ENCODE peak calls at places on chromosomes 1 and 21, in eight cellular contexts. K, V, H, O, I, W, C and Y are unnamed samples.

GRCh38 chr1:31568895-31569655 is 7.2 kb upstream of the TINAGL1 start:
- DNase-seq in K (no peak), V (no peak), H (no peak), O (no peak), I (no peak), W (no peak), C (no peak), Y (no peak)

GRCh38 chr1:198880818-198881597 is 242.2 kb downstream of the PTPRC start:
- DNase-seq in K (peak), V (peak), H (no peak), O (peak), I (peak), W (peak), C (peak), Y (peak)

GRCh38 chr1:232462200-232462599 is 167.7 kb downstream of the SIPA1L2 start:
- DNase-seq in K (no peak), V (no peak), H (no peak), O (peak), I (no peak), W (peak), C (no peak), Y (no peak)

GRCh38 chr1:225879521-225880209 is 2.5 kb downstream of the TMEM63A start:
- DNase-seq in K (no peak), V (no peak), H (no peak), O (no peak), I (no peak), W (no peak), C (no peak), Y (no peak)

GRCh38 chr1:228010921-228011320 is 4.1 kb downstream of the WNT3A start:
- DNase-seq in K (no peak), V (no peak), H (peak), O (no peak), I (no peak), W (no peak), C (no peak), Y (no peak)

GRCh38 chr21:29349702-29350101 is 51.0 kb downstream of the BACH1 start:
- DNase-seq in K (no peak), V (no peak), H (no peak), O (peak), I (no peak), W (no peak), C (no peak), Y (no peak)

GRCh38 chr1:163844393-163844948 is 522.7 kb downstream of the NUF2 start:
- DNase-seq in K (no peak), V (peak), H (no peak), O (peak), I (no peak), W (peak), C (peak), Y (peak)

GRCh38 chr1:229028509-229028908 is 242.4 kb upstream of the RAB4A start:
- DNase-seq in K (no peak), V (no peak), H (no peak), O (no peak), I (no peak), W (no peak), C (no peak), Y (no peak)

GRCh38 chr1:19484338-19484792 is 974 bp downstream of the CAPZB start:
- DNase-seq in K (no peak), V (no peak), H (no peak), O (no peak), I (no peak), W (no peak), C (no peak), Y (no peak)

GRCh38 chr1:206797534-206798383 is 25.5 kb upstream of the IL10 start:
- DNase-seq in K (no peak), V (no peak), H (no peak), O (no peak), I (no peak), W (no peak), C (no peak), Y (no peak)

GRCh38 chr1:63601463-63601862 is 8.3 kb downstream of the PGM1 start:
- DNase-seq in K (no peak), V (no peak), H (no peak), O (no peak), I (no peak), W (no peak), C (no peak), Y (no peak)

GRCh38 chr1:39933956-39934941 is 20.7 kb upstream of the MFSD2A start:
- DNase-seq in K (peak), V (peak), H (no peak), O (peak), I (peak), W (peak), C (peak), Y (peak)

GRCh38 chr1:173775578-173776196 is 48.8 kb upstream of the DARS2 start:
- DNase-seq in K (no peak), V (no peak), H (no peak), O (no peak), I (no peak), W (no peak), C (no peak), Y (no peak)

DNA sequence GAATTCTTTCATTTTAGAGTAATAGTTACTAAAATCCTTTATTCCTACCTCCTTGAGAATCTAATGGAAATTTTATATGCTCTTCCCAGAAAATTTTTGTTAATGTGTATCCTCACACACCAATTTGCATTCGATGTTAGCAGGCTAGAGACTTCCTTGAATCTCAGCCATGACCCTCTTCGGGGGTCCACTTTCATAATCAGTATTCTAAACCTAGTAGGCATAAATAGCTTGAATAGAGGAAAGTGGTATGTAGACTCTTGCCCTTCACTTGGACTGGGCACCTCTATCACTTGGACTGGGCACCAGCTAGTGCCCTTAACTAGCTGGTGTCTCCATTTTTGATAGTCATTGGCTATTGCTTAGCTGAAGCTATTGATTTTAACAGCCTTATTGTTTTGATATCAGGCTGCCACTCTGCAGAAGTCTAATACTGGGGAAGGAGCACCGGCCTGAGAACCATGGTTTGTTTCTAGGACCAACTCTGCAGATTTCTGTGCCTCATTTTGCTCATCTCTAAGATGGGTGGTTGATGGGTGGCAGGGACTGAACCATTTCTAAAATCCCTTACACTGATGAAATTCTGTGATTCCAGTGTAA is 42.8 kb downstream of the MRPL39 start:
- DNase-seq in K (no peak), V (no peak), H (no peak), O (no peak), I (no peak), W (no peak), C (no peak), Y (no peak)
- H3K4me3 ChIP-seq in K (no peak), V (no peak), H (no peak), O (no peak), I (peak), W (no peak), C (no peak), Y (peak)

GRCh38 chr1:160085686-160086089 is 4.3 kb downstream of the KCNJ9 start:
- DNase-seq in K (peak), V (no peak), H (peak), O (peak), I (peak), W (peak), C (peak), Y (no peak)

GRCh38 chr1:160082487-160082886 is 1.1 kb downstream of the KCNJ9 start:
- DNase-seq in K (no peak), V (no peak), H (no peak), O (no peak), I (no peak), W (no peak), C (no peak), Y (no peak)

GRCh38 chr1:160082926-160083325 is 1.6 kb downstream of the KCNJ9 start:
- DNase-seq in K (no peak), V (no peak), H (no peak), O (no peak), I (no peak), W (no peak), C (no peak), Y (no peak)

GRCh38 chr1:160084771-160085321 is 3.5 kb downstream of the KCNJ9 start:
- DNase-seq in K (no peak), V (no peak), H (no peak), O (no peak), I (no peak), W (no peak), C (no peak), Y (no peak)

GRCh38 chr1:160083968-160084770 is 2.8 kb downstream of the KCNJ9 start:
- DNase-seq in K (peak), V (no peak), H (no peak), O (peak), I (no peak), W (no peak), C (peak), Y (no peak)
- TF ChIP-seq CTCF in K (peak), V (peak), H (peak), O (peak), I (peak), W (peak), C (peak), Y (peak)

DNA sequence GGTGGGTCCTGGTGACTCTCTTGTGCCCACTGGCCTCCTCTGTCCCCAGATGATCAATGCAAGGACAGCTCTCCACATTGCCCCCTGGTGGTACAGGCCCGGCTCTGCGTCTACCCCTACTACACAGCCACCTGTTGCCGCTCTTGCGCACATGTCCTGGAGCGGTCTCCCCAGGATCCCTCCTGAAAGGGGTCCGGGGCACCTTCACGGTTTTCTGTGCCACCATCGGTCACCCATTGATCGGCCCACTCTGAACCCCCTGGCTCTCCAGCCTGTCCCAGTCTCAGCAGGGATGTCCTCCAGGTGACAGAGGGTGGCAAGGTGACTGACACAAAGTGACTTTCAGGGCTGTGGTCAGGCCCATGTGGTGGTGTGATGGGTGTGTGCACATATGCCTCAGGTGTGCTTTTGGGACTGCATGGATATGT is 10.8 kb downstream of the ADAMTSL4 start:
- DNase-seq in K (peak), V (no peak), H (no peak), O (peak), I (no peak), W (no peak), C (peak), Y (no peak)
- H3K4me3 ChIP-seq in K (no peak), V (no peak), H (peak), O (peak), I (no peak), W (no peak), C (no peak), Y (no peak)

GRCh38 chr1:154433161-154433681 is 28.1 kb downstream of the IL6R start:
- DNase-seq in K (no peak), V (no peak), H (no peak), O (peak), I (no peak), W (no peak), C (no peak), Y (no peak)

GRCh38 chr1:154434346-154435075 is 29.4 kb downstream of the IL6R start:
- DNase-seq in K (peak), V (no peak), H (peak), O (no peak), I (no peak), W (no peak), C (peak), Y (no peak)

GRCh38 chr1:154435801-154436200 is 30.7 kb downstream of the IL6R start:
- DNase-seq in K (no peak), V (no peak), H (no peak), O (no peak), I (no peak), W (no peak), C (no peak), Y (no peak)

GRCh38 chr1:154440031-154440430 is 34.9 kb downstream of the IL6R start:
- DNase-seq in K (no peak), V (no peak), H (no peak), O (no peak), I (no peak), W (no peak), C (no peak), Y (no peak)

GRCh38 chr1:154436433-154436832 is 31.3 kb downstream of the IL6R start:
- DNase-seq in K (no peak), V (no peak), H (no peak), O (no peak), I (no peak), W (no peak), C (no peak), Y (no peak)
- TF ChIP-seq CTCF in K (no peak), V (no peak), H (no peak), O (no peak), I (no peak), W (no peak), C (no peak), Y (no peak)

DNA sequence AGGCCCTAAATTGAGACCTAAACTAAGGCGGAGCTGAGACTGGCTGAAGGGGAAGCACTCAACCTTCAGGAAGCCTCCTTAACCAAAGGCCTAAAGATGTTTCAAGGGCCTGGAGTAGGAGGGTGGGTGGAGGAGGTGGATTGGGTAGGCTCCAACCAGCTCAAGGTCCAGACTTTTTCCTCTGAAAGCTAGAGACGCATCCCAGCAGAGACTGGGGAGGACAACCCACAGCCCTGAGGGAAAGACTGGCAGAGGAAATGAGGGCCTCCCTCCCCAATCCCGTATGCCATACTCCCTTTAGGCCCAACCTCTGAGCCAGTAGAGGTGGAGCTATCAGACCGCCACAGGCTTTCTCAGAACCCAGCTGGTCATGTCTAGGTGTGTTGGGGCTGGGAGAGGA is 1.1 kb downstream of the ECM1 start:
- DNase-seq in K (no peak), V (no peak), H (no peak), O (no peak), I (no peak), W (no peak), C (no peak), Y (no peak)
- H3K4me3 ChIP-seq in K (no peak), V (peak), H (no peak), O (no peak), I (peak), W (peak), C (no peak), Y (peak)

GRCh38 chr1:112878321-112878720 is 77.7 kb downstream of the SLC16A1 start:
- DNase-seq in K (no peak), V (no peak), H (no peak), O (no peak), I (no peak), W (no peak), C (no peak), Y (no peak)
- TF ChIP-seq CTCF in K (no peak), V (no peak), H (no peak), O (no peak), I (no peak), W (no peak), C (no peak), Y (no peak)

DNA sequence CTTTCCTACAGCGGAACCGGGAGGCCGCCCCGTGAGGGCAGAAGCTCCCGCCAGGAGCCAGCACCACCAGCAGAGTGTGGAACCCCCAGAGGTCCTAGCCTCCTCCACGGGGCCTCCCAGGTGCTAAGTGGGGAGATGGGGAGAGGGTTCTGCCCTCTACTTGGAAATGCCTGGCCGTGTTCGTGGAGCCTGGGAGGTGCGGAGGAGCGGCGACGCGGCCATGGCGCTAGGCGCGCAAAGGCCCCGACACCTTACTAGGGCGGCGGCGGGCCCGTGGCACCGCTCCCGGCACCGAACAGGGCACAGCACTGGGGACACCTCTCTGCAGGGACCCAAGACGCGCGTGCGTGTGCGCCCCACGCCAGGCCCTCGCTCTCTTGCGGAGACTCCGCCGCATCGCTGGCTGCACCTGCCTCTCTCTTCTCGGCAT is 1.3 kb upstream of the CACNA1E start:
- DNase-seq in K (no peak), V (no peak), H (no peak), O (no peak), I (no peak), W (no peak), C (no peak), Y (no peak)
- H3K4me3 ChIP-seq in K (no peak), V (no peak), H (peak), O (no peak), I (no peak), W (no peak), C (no peak), Y (no peak)

GRCh38 chr1:28680141-28680540 is 11.6 kb downstream of the GMEB1 start:
- DNase-seq in K (peak), V (no peak), H (no peak), O (no peak), I (no peak), W (peak), C (peak), Y (no peak)
- TF ChIP-seq CTCF in K (no peak), V (no peak), H (no peak), O (no peak), I (no peak), W (no peak), C (no peak), Y (no peak)

GRCh38 chr1:201419737-201420607 is 1.6 kb downstream of the TNNI1 start:
- DNase-seq in K (no peak), V (no peak), H (no peak), O (no peak), I (no peak), W (no peak), C (no peak), Y (no peak)
- H3K4me3 ChIP-seq in K (no peak), V (no peak), H (no peak), O (no peak), I (no peak), W (no peak), C (no peak), Y (no peak)